ENCODE peak calls at places on chromosomes 12 and 14, in four cellular contexts. P, V, F and I are unnamed samples.

GRCh38 chr12:71768900-71769299 is 14.2 kb downstream of the RAB21 start:
- DNase-seq in P (no peak), V (no peak), F (no peak), I (no peak)

GRCh38 chr12:113161415-113162016 is 12.0 kb downstream of the CFAP73 start:
- DNase-seq in P (peak; percentile 93), V (no peak), F (no peak), I (no peak)

GRCh38 chr12:9760699-9761406 is at the start of gene CD69:
- DNase-seq in P (peak; percentile 86), V (peak; percentile 95), F (peak; percentile 71), I (no peak)

GRCh38 chr14:76305474-76305826 is 70.5 kb upstream of the ESRRB start:
- DNase-seq in P (no peak), V (no peak), F (no peak), I (no peak)

GRCh38 chr12:22856120-22856699 is 231.2 kb downstream of the ETNK1 start:
- DNase-seq in P (peak; percentile 30), V (no peak), F (peak; percentile 42), I (peak; percentile 45)

GRCh38 chr12:124311292-124312109 is 16.6 kb downstream of the RFLNA start:
- DNase-seq in P (peak; percentile 37), V (no peak), F (no peak), I (no peak)

GRCh38 chr12:128853321-128854197 is at the start of gene GLT1D1:
- DNase-seq in P (no peak), V (no peak), F (no peak), I (no peak)

GRCh38 chr12:132600048-132601032 is 10.0 kb downstream of the LRCOL1 start:
- DNase-seq in P (peak; percentile 83), V (no peak), F (peak; percentile 67), I (peak; percentile 61)

GRCh38 chr12:81359736-81360135 is 281.9 kb downstream of the ACSS3 start:
- DNase-seq in P (no peak), V (no peak), F (no peak), I (no peak)

GRCh38 chr14:77843155-77843554 is 43.2 kb downstream of the ADCK1 start:
- DNase-seq in P (no peak), V (no peak), F (no peak), I (no peak)

GRCh38 chr14:104135121-104135903 is 3.1 kb upstream of the KIF26A start:
- DNase-seq in P (no peak), V (no peak), F (peak; percentile 29), I (no peak)

GRCh38 chr14:54676822-54677708 is 110.1 kb downstream of the SAMD4A start:
- DNase-seq in P (no peak), V (no peak), F (peak; percentile 96), I (peak; percentile 96)

GRCh38 chr14:77141592-77142288 is at the start of gene ZDHHC22:
- DNase-seq in P (no peak), V (no peak), F (no peak), I (no peak)

GRCh38 chr12:2998789-2999264 is 39.6 kb downstream of the TEAD4 start:
- DNase-seq in P (peak; percentile 93), V (no peak), F (no peak), I (peak; percentile 88)

GRCh38 chr12:2959194-2959507 is at the start of gene TEAD4:
- DNase-seq in P (peak; percentile 76), V (no peak), F (peak; percentile 45), I (peak; percentile 74)

GRCh38 chr14:58072288-58073071 is 79.5 kb downstream of the ARMH4 start:
- DNase-seq in P (peak; percentile 69), V (peak; percentile 13), F (peak; percentile 68), I (peak; percentile 74)

GRCh38 chr14:23569443-23570151 is 2.0 kb upstream of the AP1G2 start:
- DNase-seq in P (no peak), V (no peak), F (no peak), I (no peak)

GRCh38 chr12:95218852-95219171 is 1.2 kb downstream of the VEZT start:
- DNase-seq in P (peak; percentile 55), V (no peak), F (no peak), I (no peak)

GRCh38 chr12:15842106-15842505 is 40.1 kb upstream of the STRAP start:
- DNase-seq in P (no peak), V (no peak), F (no peak), I (peak; percentile 98)

GRCh38 chr14:72876021-72876709 is 17.7 kb downstream of the DPF3 start:
- DNase-seq in P (no peak), V (no peak), F (no peak), I (no peak)

GRCh38 chr12:116818341-116818856 is 62.8 kb downstream of the HRK start:
- DNase-seq in P (peak; percentile 37), V (no peak), F (peak; percentile 59), I (peak; percentile 23)

DNA sequence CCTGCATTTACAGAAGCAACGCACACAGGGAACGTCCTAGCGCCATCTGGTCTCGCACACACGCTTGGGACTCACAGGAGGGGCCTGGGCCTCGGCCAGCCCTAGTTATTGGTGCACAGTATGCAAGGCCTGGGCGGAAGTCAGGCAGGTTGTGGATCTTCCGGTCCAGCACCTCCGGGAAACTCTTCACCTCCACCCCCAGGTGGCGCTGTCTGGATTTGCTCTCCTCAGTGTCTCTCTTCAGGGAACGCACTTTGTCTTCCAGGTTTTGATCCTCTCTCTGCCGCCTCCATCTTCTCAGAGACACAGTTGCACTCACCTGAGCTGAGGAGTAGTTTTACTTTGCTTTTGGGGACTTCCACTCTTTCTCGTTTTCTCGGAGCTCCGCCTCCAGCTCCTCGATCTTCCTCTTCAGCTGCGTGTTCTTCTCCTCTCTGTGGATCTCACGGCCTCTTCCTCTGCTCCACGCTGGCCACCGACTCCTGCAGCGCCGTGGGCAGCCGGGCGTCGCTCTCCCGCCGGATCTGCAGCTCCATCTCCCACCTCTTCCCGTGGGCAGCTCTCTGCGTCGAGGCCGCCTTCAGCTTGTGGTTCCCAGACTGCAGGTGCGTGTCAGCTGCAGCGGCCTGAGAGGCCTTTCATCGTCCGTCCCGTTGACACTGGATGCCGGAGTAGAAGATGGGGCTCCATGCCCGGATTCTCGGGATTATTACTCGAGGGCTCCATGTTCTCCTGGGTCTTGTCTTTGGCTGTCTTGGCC is 933.8 kb downstream of the TMEM121 start:
- DNase-seq in P (peak; percentile 15), V (no peak), F (no peak), I (no peak)
- H3K4me3 ChIP-seq in P (no peak overlapping the region), V (no peak overlapping the region), F (no peak overlapping the region), I (no peak overlapping the region)

DNA sequence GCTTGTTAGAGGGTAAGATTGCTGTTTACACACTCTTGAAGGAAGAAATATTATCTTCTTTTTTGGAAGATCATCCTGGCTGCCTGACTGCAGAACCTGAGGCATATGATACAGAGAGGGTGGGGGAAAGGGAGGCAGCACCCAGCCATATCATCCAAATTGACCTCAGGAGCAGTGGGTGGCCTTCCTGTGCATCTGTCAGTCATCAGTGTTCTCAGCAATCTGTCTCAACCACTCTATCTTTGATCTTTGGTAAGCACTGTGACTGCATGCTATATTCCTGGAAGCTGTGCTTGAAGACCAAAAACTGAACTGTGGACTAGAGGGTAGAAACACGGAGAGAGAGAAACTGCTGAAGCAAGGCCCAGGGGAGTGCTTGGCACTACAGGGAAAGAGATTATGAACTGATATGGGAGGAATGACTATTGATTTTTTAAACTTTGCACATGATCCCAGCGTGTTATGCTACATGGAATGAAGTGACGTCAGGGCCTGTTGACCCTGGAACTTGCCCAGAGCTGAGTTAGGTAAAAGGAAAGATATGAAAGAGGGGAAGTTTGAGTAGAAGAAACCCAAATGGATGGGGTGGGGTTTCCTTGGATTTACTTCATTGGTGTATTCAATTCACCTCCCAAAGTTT is 171.5 kb downstream of the ASCL1 start:
- DNase-seq in P (no peak), V (no peak), F (no peak), I (no peak)
- TF ChIP-seq FOS in P (no peak), V (no peak), F (no peak), I (no peak)

GRCh38 chr14:68940614-68941185 is 38.4 kb downstream of the ACTN1 start:
- DNase-seq in P (no peak), V (no peak), F (no peak), I (no peak)

GRCh38 chr14:68943107-68943506 is 36.0 kb downstream of the ACTN1 start:
- DNase-seq in P (no peak), V (no peak), F (no peak), I (peak; percentile 38)

GRCh38 chr14:68944162-68944561 is 34.9 kb downstream of the ACTN1 start:
- DNase-seq in P (no peak), V (no peak), F (no peak), I (no peak)

GRCh38 chr14:68941820-68942219 is 37.3 kb downstream of the ACTN1 start:
- DNase-seq in P (no peak), V (no peak), F (peak; percentile 50), I (peak; percentile 90)

DNA sequence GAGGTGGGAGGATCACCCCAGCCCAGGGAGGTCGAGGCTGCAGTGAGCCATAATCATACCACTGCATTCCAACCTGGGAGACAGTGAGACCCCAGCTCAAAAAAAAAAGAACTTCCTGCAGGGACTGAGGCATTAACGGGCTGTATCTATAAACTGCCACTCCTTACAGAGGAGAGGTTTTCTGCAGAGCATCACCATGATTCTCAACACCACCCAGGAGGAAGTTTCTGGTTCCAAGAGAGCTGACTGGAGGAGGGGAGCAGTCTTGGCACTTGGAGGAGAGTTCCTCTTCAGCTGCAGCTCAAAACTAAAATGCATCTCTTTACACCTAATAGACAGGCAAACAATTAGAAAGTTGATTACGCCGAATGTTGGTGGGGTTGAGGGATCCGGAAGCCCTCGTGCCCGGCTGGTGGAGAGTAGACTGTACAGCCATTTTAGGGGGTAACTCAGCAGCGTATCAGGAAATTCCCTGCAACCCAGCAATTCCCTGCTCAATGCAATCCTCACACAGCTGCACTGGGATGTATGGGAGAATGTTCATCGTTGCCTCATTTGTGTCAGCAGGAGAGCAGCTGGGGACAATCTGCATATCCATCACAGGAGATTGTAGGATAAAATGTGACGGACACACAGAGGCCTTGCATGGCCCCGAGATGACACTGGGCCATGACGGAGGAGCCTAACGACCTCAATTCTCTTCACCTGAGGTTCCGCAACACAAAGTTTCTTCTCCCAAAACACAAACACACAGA is 36.6 kb downstream of the ACTN1 start:
- DNase-seq in P (no peak), V (no peak), F (no peak), I (peak; percentile 48)
- H3K4me2 ChIP-seq in P (no peak overlapping the region), V (no peak overlapping the region), F (no peak overlapping the region), I (peak overlapping the region; percentile 6)

GRCh38 chr14:92751819-92752218 is 3.4 kb upstream of the LGMN start:
- DNase-seq in P (no peak), V (no peak), F (no peak), I (no peak)

GRCh38 chr14:92747701-92748258 is 647 bp downstream of the LGMN start:
- DNase-seq in P (no peak), V (no peak), F (peak; percentile 61), I (no peak)

GRCh38 chr14:92753250-92753649 is 4.8 kb upstream of the LGMN start:
- DNase-seq in P (no peak), V (no peak), F (no peak), I (no peak)

GRCh38 chr14:92744198-92744597 is 4.2 kb downstream of the LGMN start:
- DNase-seq in P (no peak), V (no peak), F (no peak), I (no peak)

DNA sequence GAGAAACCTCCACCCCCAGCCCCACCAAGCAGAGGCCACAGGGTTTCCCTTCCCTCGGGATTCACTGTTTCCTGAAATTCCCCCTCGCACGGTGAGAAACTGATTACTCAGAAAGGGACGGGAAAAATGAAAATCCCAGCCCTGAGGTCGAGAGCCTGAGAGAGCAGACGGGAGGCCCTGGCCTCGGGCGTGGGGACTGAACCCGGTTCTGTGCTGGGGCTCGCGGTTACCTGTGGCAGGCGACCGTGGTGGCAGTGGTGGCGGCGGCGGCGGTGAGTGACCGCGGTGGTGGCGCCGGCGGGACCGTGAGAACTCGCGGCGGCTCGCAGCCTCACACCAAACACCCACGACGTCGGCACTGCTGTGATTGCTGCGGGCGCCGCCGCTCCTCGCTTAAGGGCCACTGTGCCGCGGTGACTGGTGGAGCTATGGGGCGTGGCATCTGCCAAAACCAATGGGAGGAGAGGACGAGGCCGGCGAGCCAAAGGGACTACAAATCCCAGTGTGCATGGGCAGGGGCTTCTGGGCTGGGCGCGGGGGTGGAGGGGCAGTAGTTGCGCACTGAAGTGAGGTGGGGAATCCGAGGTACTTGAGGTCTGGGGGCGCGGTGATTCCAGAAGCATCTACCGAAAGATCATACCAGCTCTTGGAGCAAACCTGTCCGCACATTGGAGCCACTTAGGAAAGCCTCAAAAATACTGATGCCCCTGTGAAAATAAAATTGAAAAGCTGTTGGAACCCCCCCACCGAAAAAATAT is at the start of gene LGMN:
- DNase-seq in P (peak; percentile 55), V (no peak), F (peak; percentile 97), I (peak; percentile 88)
- H3K4me3 ChIP-seq in P (no peak within 1 kb of the TSS), V (peak within 1 kb of the TSS; percentile 81), F (peak within 1 kb of the TSS; percentile 37), I (peak within 1 kb of the TSS; percentile 72)